ENCODE peak calls at places on chromosomes 3 and 15, in four cellular contexts. C is heart left ventricle, A is A549, O is NB4. E is an unnamed sample.
A peak's percentile ranks its signal among the peaks of the same experiment; 100 is the strongest.

GRCh38 chr15:40323953-40324937 is 753 bp downstream of the INAFM2 start:
- DNase-seq in A (no peak), O (peak; percentile 52), C (peak; percentile 66), E (no peak)

GRCh38 chr3:177724020-177724638 is 526.8 kb upstream of the TBL1XR1 start:
- DNase-seq in O (no peak), A (no peak), C (peak; percentile 72), E (no peak)

GRCh38 chr3:122680381-122681293 is at the start of gene PARP14:
- DNase-seq in O (peak; percentile 73), A (peak; percentile 52), C (peak; percentile 85), E (peak; percentile 21)

GRCh38 chr15:36175781-36176211 is 403.6 kb upstream of the CDIN1 start:
- DNase-seq in A (no peak), O (no peak), C (no peak), E (no peak)

GRCh38 chr15:80461370-80462060 is 57.3 kb downstream of the ARNT2 start:
- DNase-seq in C (no peak), A (no peak), O (peak; percentile 19), E (no peak)

GRCh38 chr3:132326251-132326650 is 9.0 kb downstream of the ACP3 start:
- DNase-seq in O (no peak), C (no peak), A (no peak), E (no peak)

GRCh38 chr15:73873889-73874511 is 636 bp downstream of the TBC1D21 start:
- DNase-seq in C (no peak), O (peak; percentile 61), A (peak; percentile 47), E (peak; percentile 20)

GRCh38 chr3:157065201-157065600 is 94.7 kb downstream of the CCNL1 start:
- DNase-seq in C (no peak), O (no peak), A (no peak), E (no peak)

GRCh38 chr3:183387797-183388196 is 40.6 kb downstream of the MCF2L2 start:
- DNase-seq in C (no peak), A (no peak), O (no peak), E (no peak)

GRCh38 chr3:196519738-196520122 is 4.6 kb upstream of the SMCO1 start:
- DNase-seq in C (no peak), O (peak; percentile 42), A (no peak), E (no peak)

GRCh38 chr3:192957441-192957951 is 39.8 kb upstream of the MB21D2 start:
- DNase-seq in C (no peak), O (peak; percentile 93), A (peak; percentile 33), E (peak; percentile 92)

GRCh38 chr3:169662215-169663070 is 1.1 kb downstream of the MECOM start:
- DNase-seq in C (peak; percentile 84), A (peak; percentile 63), O (peak; percentile 48), E (no peak)

GRCh38 chr3:17759901-17760300 is 17.5 kb upstream of the TBC1D5 start:
- DNase-seq in C (no peak), A (no peak), O (no peak), E (no peak)

GRCh38 chr3:177770821-177771220 is 573.5 kb upstream of the TBL1XR1 start:
- DNase-seq in O (no peak), C (no peak), A (no peak), E (no peak)

GRCh38 chr15:51718745-51719144 is 18.7 kb downstream of the LYSMD2 start:
- DNase-seq in C (no peak), O (no peak), A (no peak), E (no peak)

GRCh38 chr3:176663819-176664218 is 533.5 kb downstream of the TBL1XR1 start:
- DNase-seq in O (peak; percentile 38), A (peak; percentile 42), C (no peak), E (peak; percentile 61)

GRCh38 chr15:98997755-98998154 is 9.8 kb downstream of the PGPEP1L start:
- DNase-seq in A (no peak), C (no peak), O (no peak), E (no peak)

GRCh38 chr3:39142067-39142466 is 11.3 kb downstream of the CSRNP1 start:
- DNase-seq in A (no peak), O (no peak), C (no peak), E (no peak)

GRCh38 chr3:191328383-191328962 is 721 bp upstream of the CCDC50 start:
- DNase-seq in C (no peak), A (no peak), O (no peak), E (no peak)

GRCh38 chr3:112654492-112654891 is 13.5 kb upstream of the CCDC80 start:
- DNase-seq in O (no peak), A (no peak), C (no peak), E (no peak)

GRCh38 chr3:150409527-150410310 is 1.6 kb downstream of the TSC22D2 start:
- DNase-seq in C (peak; percentile 89), A (peak; percentile 70), O (peak; percentile 87), E (no peak)

GRCh38 chr3:101870138-101870537 is 20.8 kb downstream of the NFKBIZ start:
- DNase-seq in O (no peak), A (no peak), C (no peak), E (no peak)

GRCh38 chr3:158103131-158103955 is 2.9 kb downstream of the SHOX2 start:
- DNase-seq in A (no peak), C (peak; percentile 64), O (no peak), E (no peak)

GRCh38 chr3:197907196-197907595 is 42.8 kb upstream of the RPL35A start:
- DNase-seq in C (no peak), A (no peak), O (no peak), E (no peak)

GRCh38 chr3:29282431-29283296 is 1.8 kb downstream of the RBMS3 start:
- DNase-seq in A (peak; percentile 33), C (no peak), O (no peak), E (no peak)

GRCh38 chr3:187101184-187102072 is 37.9 kb downstream of the RPL39L start:
- DNase-seq in C (peak; percentile 80), A (peak; percentile 22), O (peak; percentile 40), E (peak; percentile 7)

GRCh38 chr3:101638262-101638745 is 38.6 kb downstream of the ZBTB11 start:
- DNase-seq in A (no peak), O (peak; percentile 15), C (no peak), E (no peak)

GRCh38 chr3:42159706-42160472 is 68.7 kb downstream of the TRAK1 start:
- DNase-seq in O (no peak), A (peak; percentile 64), C (peak; percentile 72), E (no peak)

GRCh38 chr3:62604301-62604700 is 231.0 kb upstream of the FEZF2 start:
- DNase-seq in C (no peak), A (peak; percentile 7), O (no peak), E (peak; percentile 78)

GRCh38 chr15:33638439-33638838 is 327.7 kb downstream of the RYR3 start:
- DNase-seq in O (no peak), C (no peak), A (no peak), E (no peak)

GRCh38 chr3:194407423-194407822 is 8.4 kb upstream of the GP5 start:
- DNase-seq in A (no peak), C (no peak), O (no peak), E (no peak)

GRCh38 chr3:187930021-187930420 is 184.8 kb upstream of the BCL6 start:
- DNase-seq in A (no peak), O (no peak), C (no peak), E (no peak)

GRCh38 chr15:91752081-91752810 is 101.3 kb upstream of the SLCO3A1 start:
- DNase-seq in C (no peak), A (no peak), O (no peak), E (no peak)

GRCh38 chr3:186217820-186218164 is 108.9 kb upstream of the ETV5 start:
- DNase-seq in C (no peak), A (no peak), O (no peak), E (no peak)

GRCh38 chr15:48096813-48097212 is 24.0 kb upstream of the SLC24A5 start:
- DNase-seq in A (no peak), C (no peak), O (no peak), E (peak; percentile 35)

GRCh38 chr3:194089357-194090177 is 46.4 kb upstream of the HES1 start:
- DNase-seq in O (peak; percentile 99), A (peak; percentile 94), C (peak; percentile 79), E (peak; percentile 100)

GRCh38 chr3:41155834-41156233 is 43.5 kb upstream of the CTNNB1 start:
- DNase-seq in A (no peak), O (no peak), C (no peak), E (no peak)

GRCh38 chr15:84142888-84143337 is 92.7 kb upstream of the GOLGA6L4 start:
- DNase-seq in A (peak; percentile 90), C (no peak), O (peak; percentile 88), E (peak; percentile 41)
- H3K4me3 ChIP-seq in A (peak overlapping the region; percentile 15), C (no peak overlapping the region), O (no peak overlapping the region), E (no peak overlapping the region)

GRCh38 chr3:47850062-47850802 is 47.3 kb downstream of the DHX30 start:
- DNase-seq in C (no peak), O (peak; percentile 44), A (peak; percentile 44), E (no peak)
- TF ChIP-seq CTCF in C (peak; percentile 18), O (peak; percentile 48), A (peak; percentile 33), E (peak; percentile 45)

GRCh38 chr3:159727506-159727905 is 261.1 kb upstream of the IL12A start:
- DNase-seq in C (no peak), A (no peak), O (no peak), E (no peak)

GRCh38 chr3:159732172-159733111 is 256.2 kb upstream of the IL12A start:
- DNase-seq in A (peak; percentile 64), C (no peak), O (no peak), E (peak; percentile 74)

GRCh38 chr3:159734681-159735080 is 254.0 kb upstream of the IL12A start:
- DNase-seq in O (no peak), C (no peak), A (no peak), E (no peak)

GRCh38 chr3:159731254-159731653 is 257.4 kb upstream of the IL12A start:
- DNase-seq in A (no peak), C (no peak), O (no peak), E (no peak)

DNA sequence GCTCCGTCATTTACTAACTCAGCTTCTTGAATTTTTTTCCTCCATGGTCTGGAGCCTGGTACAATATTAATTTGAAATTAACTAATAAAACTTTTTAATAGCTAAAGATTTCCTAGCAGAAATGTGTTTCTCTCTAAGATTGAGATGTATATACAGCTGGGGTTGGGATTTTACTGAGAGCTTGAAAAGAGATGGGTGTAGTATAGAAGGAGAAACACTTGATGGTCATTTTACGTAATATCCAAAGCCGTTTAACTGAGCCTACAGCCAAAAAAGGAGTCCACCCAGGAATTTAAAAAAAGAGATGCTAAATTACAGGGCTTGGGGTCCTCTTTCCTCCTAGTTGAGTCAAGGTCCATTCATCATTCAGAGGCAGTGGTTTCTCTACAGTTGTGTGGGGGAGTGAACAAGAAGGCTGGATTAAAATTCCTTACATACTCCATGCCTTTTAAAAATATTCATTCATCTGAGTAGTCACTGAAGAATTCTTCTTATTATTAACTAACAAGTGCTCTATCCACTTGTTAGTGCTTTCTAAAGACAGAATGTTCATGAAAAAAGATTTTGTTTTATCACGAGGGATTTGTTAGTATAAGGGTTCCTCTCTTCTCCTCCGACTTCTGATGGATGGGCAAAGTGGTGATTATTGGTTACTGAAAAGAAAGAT is 255.3 kb upstream of the IL12A start:
- DNase-seq in C (no peak), A (peak; percentile 29), O (no peak), E (peak; percentile 61)
- H3K4me3 ChIP-seq in C (peak overlapping the region; percentile 48), A (peak overlapping the region; percentile 39), O (no peak overlapping the region), E (no peak overlapping the region)

DNA sequence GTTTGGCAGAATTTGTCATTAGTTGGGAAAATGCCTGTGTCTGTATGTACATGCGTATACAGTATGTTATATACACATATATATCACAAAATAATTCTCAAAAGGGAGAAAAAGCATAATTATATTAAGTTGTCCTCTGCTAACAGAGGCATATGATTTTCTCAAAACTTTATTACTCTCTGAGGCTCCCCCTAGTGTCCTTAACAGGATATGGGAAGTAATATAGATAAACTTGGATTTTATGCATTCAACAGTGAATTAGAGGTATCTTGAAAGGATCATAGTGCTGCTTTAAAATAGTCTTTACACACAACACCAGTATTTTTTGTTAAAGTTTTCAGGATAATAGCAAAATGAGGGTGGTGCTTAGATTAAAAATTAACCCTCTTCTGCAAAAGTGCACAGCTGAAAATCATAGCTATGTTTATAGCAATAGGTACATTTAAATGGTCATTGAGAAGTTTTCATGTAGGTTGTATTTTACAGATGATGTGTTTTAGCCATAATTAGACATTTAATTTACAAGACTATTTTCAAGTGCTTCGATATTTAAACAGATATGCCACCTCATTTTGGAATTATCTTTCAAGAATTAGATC is 454.0 kb upstream of the ROBO2 start:
- DNase-seq in C (no peak), A (peak; percentile 1), O (peak; percentile 11), E (no peak)
- TF ChIP-seq CTCF in C (peak; percentile 37), A (peak; percentile 5), O (peak; percentile 37), E (peak; percentile 58)

E was measured in AG09309.